ENCODE peak calls at places on chromosomes 11 and 22, in five cellular contexts. X is GM12878, U is fibroblast of lung, Q is left lung, T is Peyer's patch. M is an unnamed sample. For H3K27me3, the result is how much of the 10 kb centered on the place peaks cover.

GRCh38 chr11:6610591-6610990 is 1.4 kb downstream of the TAF10 start:
- DNase-seq in X (no peak), U (no peak), Q (peak), T (peak), M (peak)

GRCh38 chr11:102882389-102883024 is 7.7 kb upstream of the MMP12 start:
- DNase-seq in X (peak), U (peak), Q (no peak), T (no peak), M (no peak)

GRCh38 chr11:61922539-61922938 is 5.2 kb upstream of the RAB3IL1 start:
- DNase-seq in X (no peak), U (peak), Q (no peak), T (peak), M (no peak)

GRCh38 chr11:19879309-19880087 is 166.9 kb downstream of the NAV2 start:
- DNase-seq in X (no peak), U (no peak), Q (no peak), T (no peak), M (no peak)

GRCh38 chr11:13952668-13953067 is 9.9 kb upstream of the SPON1 start:
- DNase-seq in X (no peak), U (no peak), Q (no peak), T (no peak), M (no peak)

GRCh38 chr11:106384429-106384828 is 307.0 kb downstream of the AASDHPPT start:
- DNase-seq in X (no peak), U (no peak), Q (no peak), T (no peak), M (no peak)

GRCh38 chr11:47778878-47779483 is 11.8 kb upstream of the FNBP4 start:
- DNase-seq in X (no peak), U (no peak), Q (no peak), T (no peak), M (no peak)

GRCh38 chr22:19779011-19779421 is 18.4 kb downstream of the TBX1 start:
- DNase-seq in X (no peak), U (no peak), Q (peak), T (no peak), M (no peak)

GRCh38 chr22:44991218-44991617 is 18.6 kb downstream of the PHF21B start:
- DNase-seq in X (no peak), U (no peak), Q (no peak), T (no peak), M (no peak)

GRCh38 chr11:112057170-112057569 is 16.6 kb downstream of the PIH1D2 start:
- DNase-seq in X (no peak), U (no peak), Q (no peak), T (no peak), M (no peak)

GRCh38 chr11:31720225-31720624 is 90.9 kb downstream of the PAX6 start:
- DNase-seq in X (no peak), U (peak), Q (no peak), T (no peak), M (no peak)

GRCh38 chr11:66119348-66120133 is 49.5 kb downstream of the PACS1 start:
- DNase-seq in X (no peak), U (peak), Q (no peak), T (no peak), M (no peak)

GRCh38 chr22:36222887-36223450 is 16.4 kb downstream of the APOL2 start:
- DNase-seq in X (no peak), U (no peak), Q (no peak), T (no peak), M (no peak)

GRCh38 chr11:5688482-5688881 is 1.1 kb upstream of the TRIM22 start:
- DNase-seq in X (no peak), U (no peak), Q (no peak), T (no peak), M (no peak)

GRCh38 chr11:33634291-33634834 is 66.3 kb downstream of the C11orf91 start:
- DNase-seq in X (no peak), U (peak), Q (no peak), T (no peak), M (no peak)

GRCh38 chr11:118295834-118296454 is 8.6 kb upstream of the CD3E start:
- DNase-seq in X (no peak), U (peak), Q (no peak), T (peak), M (no peak)

GRCh38 chr11:86999859-87000753 is 37.6 kb upstream of the TMEM135 start:
- DNase-seq in X (no peak), U (peak), Q (no peak), T (no peak), M (no peak)

GRCh38 chr22:39179841-39180335 is 27.4 kb upstream of the CBX7 start:
- DNase-seq in X (no peak), U (no peak), Q (no peak), T (no peak), M (no peak)

GRCh38 chr11:30314625-30315024 is 8.3 kb upstream of the ARL14EP start:
- DNase-seq in X (no peak), U (no peak), Q (no peak), T (no peak), M (no peak)

GRCh38 chr11:68942751-68943271 is 38.0 kb downstream of the MRGPRD start:
- DNase-seq in X (no peak), U (peak), Q (no peak), T (no peak), M (no peak)

GRCh38 chr22:46081831-46082210 is 68.5 kb upstream of the PPARA start:
- DNase-seq in X (no peak), U (peak), Q (peak), T (peak), M (peak)

GRCh38 chr22:30922151-30922611 is 46.4 kb downstream of the MORC2 start:
- DNase-seq in X (peak), U (peak), Q (peak), T (peak), M (peak)

GRCh38 chr11:61162092-61162935 is 1.1 kb upstream of the VPS37C start:
- DNase-seq in X (no peak), U (peak), Q (no peak), T (peak), M (no peak)

GRCh38 chr22:42892156-42892555 is 35.1 kb upstream of the ARFGAP3 start:
- DNase-seq in X (no peak), U (no peak), Q (peak), T (no peak), M (no peak)

GRCh38 chr11:71563401-71563800 is 2.0 kb upstream of the KRTAP5-10 start:
- DNase-seq in X (no peak), U (peak), Q (no peak), T (peak), M (no peak)

GRCh38 chr11:72744474-72744873 is 7.7 kb downstream of the ARAP1 start:
- DNase-seq in X (no peak), U (no peak), Q (peak), T (no peak), M (no peak)

GRCh38 chr22:30312053-30312452 is 14.7 kb downstream of the TBC1D10A start:
- DNase-seq in X (no peak), U (peak), Q (no peak), T (no peak), M (no peak)

DNA sequence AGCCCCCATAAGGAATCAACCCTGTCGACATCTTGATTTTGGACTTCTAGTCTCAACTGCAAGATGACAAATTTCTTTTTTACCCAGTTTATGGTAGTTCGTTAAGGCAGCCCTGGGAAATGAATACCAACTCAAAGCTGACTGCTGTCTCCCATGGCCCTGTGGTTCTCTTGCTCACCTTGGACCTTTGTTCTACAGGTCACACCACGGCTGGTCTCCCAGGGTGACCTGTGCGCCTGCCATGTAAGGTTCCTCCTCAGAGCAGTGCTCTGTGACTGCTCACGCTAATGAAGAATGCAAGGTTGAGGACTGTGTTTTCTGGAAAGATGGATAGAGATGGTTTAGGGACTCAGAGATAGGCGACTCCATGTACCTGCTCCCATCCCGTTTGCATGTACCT is 68.2 kb downstream of the ZNRF3 start:
- DNase-seq in X (no peak), U (no peak), Q (no peak), T (no peak), M (no peak)
- H3K27me3 ChIP-seq in X (under half), U (under half), Q (under half), T (under half), M (under half)

GRCh38 chr11:100753562-100753961 is 66.5 kb downstream of the ARHGAP42 start:
- DNase-seq in X (no peak), U (no peak), Q (no peak), T (no peak), M (no peak)

GRCh38 chr11:100753144-100753543 is 66.1 kb downstream of the ARHGAP42 start:
- DNase-seq in X (no peak), U (no peak), Q (no peak), T (no peak), M (no peak)

GRCh38 chr11:100748153-100748552 is 61.1 kb downstream of the ARHGAP42 start:
- DNase-seq in X (no peak), U (no peak), Q (no peak), T (no peak), M (no peak)

GRCh38 chr11:100756556-100756955 is 69.5 kb downstream of the ARHGAP42 start:
- DNase-seq in X (no peak), U (peak), Q (no peak), T (no peak), M (no peak)

DNA sequence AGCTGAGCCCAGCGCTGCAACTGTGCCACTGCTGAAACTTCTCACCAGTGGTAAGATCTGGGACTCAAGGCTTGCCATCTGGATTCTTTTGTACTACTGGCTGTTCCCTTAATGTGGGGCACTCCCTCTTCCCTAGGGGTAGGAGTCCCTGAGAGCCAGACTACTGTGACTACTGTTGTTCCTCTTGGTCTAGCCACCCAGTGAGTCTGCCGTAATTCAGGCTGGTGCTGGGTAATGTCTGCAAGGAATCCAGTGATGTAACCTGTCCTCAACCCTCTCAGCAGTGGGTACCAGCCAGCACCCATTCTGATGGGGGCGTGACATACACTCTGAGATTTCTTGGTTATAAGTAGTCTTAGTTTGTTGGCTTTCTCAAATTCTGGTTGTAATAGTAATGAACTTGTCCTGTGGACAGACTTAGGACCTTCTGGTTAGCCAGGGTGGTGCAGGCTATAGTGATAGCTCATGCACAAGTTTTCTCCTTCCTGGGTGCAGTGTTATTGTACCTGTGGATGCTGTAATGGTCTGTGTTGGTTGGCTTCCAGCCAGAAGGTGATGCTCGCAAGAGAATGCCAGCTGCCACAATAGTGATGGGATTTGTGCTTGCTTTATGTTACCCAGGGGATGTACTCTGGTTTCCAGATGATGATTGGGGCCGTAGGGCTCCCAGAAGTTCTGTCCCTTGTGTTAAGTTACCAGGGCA is 65.4 kb downstream of the ARHGAP42 start:
- DNase-seq in X (no peak), U (no peak), Q (no peak), T (no peak), M (no peak)
- H3K4me3 ChIP-seq in X (no peak), U (no peak), Q (no peak), T (no peak), M (no peak)

GRCh38 chr22:17366329-17366728 is 2.9 kb upstream of the CECR2 start:
- DNase-seq in X (no peak), U (no peak), Q (no peak), T (no peak), M (no peak)
- H3K27me3 ChIP-seq in X (under half), U (under half), Q (under half), T (under half), M (under half)

GRCh38 chr11:123054301-123055065 is 7.5 kb downstream of the HSPA8 start:
- DNase-seq in X (no peak), U (peak), Q (no peak), T (no peak), M (no peak)

GRCh38 chr11:123055132-123055924 is 6.6 kb downstream of the HSPA8 start:
- DNase-seq in X (no peak), U (no peak), Q (no peak), T (no peak), M (no peak)

GRCh38 chr11:123060265-123061000 is 1.5 kb downstream of the HSPA8 start:
- DNase-seq in X (no peak), U (no peak), Q (no peak), T (peak), M (no peak)

GRCh38 chr11:123057604-123058305 is 4.2 kb downstream of the HSPA8 start:
- DNase-seq in X (no peak), U (no peak), Q (no peak), T (peak), M (no peak)

DNA sequence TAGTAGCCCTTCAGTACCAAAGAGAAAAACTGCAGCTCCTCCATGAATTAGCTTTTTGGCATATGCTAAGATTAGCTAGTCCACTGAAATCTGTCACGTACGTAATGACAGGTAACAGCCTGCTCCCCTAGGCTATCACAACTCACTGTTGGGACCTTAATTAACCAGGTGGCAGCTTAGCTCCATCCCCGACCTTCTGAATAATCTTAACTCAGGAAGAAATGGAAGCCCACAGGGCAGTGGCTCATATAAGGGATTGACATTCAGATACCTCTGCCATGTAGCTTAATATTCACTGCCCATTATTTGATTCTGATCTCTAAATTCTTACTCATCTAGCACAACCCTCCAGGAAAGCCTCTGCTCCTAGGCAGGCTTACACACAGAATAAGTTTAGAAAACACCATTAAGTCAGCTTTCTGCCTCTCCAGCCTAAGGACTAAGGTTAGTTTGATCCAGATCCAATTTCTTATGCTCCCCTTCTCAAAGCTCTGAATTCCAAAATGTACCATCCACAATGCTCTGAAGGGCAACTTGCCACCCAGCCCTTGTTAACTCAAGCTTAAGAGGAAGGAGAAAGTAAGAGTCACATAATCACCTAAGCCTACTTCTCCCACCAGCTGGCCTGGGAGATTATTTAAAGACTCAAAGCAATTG is 5.0 kb downstream of the HSPA8 start:
- DNase-seq in X (no peak), U (no peak), Q (no peak), T (peak), M (no peak)
- H3K4me3 ChIP-seq in X (peak), U (peak), Q (peak), T (no peak), M (no peak)

GRCh38 chr22:49730656-49731055 is 97.0 kb downstream of the BRD1 start:
- DNase-seq in X (no peak), U (no peak), Q (no peak), T (no peak), M (no peak)

GRCh38 chr22:49726701-49727101 is 101.0 kb downstream of the BRD1 start:
- DNase-seq in X (no peak), U (no peak), Q (peak), T (no peak), M (no peak)

GRCh38 chr22:49727191-49727880 is 100.3 kb downstream of the BRD1 start:
- DNase-seq in X (no peak), U (no peak), Q (no peak), T (no peak), M (no peak)

GRCh38 chr22:49727881-49728563 is 99.7 kb downstream of the BRD1 start:
- DNase-seq in X (no peak), U (no peak), Q (peak), T (no peak), M (no peak)

GRCh38 chr22:49728566-49729271 is 99.0 kb downstream of the BRD1 start:
- DNase-seq in X (no peak), U (no peak), Q (peak), T (no peak), M (peak)
- H3K27me3 ChIP-seq in X (under half), U (under half), Q (under half), T (under half), M (under half)

DNA sequence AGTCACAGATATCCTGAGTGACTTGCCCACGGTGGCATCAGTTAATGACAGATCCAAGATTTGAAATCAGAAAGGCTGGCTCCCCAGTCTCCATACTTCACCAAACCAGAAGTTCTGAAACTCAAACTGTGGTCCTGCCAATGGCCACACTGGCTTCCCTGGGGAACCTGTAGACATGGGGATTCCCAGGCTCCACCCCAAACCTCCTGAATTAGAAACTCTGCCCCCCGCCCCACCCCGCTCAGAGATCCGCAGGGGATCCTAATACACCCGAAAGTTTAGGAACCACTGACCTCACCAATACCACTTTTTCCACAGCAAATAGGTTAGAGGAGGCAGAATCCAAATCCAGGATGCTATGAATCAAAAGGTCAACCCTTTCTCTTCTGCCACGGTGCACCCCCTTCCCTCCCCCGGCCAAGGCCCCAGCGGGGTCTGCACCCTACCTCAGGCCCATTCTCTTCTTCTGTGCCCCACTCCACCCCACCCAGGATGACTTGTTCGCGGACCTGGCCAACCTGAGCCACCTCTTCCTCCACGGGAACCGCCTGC is 15.4 kb downstream of the RTN4RL2 start:
- DNase-seq in X (no peak), U (no peak), Q (no peak), T (no peak), M (no peak)
- H3K4me3 ChIP-seq in X (peak), U (no peak), Q (peak), T (peak), M (peak)

M was measured in pancreas.